ENCODE peak calls at places on chromosomes 4 and X, in nine cellular contexts. One of them, this sample, is unnamed.

GRCh38 chr4:164529486-164529885 is 224.4 kb upstream of the SMIM31 start:
- DNase-seq in amniotic epithelial cell: no peak
- DNase-seq in stimulated activated CD4-positive, alpha-beta T cell treated with anti-CD3 and anti-CD28 coated beads, Interleukin-1b, Interleukin-23, amount 100 ng/mL, for 24 hours: no peak
- DNase-seq in epithelial cell of esophagus: no peak
- DNase-seq in GM10248: no peak
- DNase-seq in MCF 10A: no peak
- DNase-seq in GDM1: no peak
- DNase-seq in SJSA1: no peak
- DNase-seq in NCI-H1436: no peak
- DNase-seq in this sample: no peak

GRCh38 chrX:53288173-53288572 is 6.8 kb upstream of the IQSEC2 start:
- DNase-seq in amniotic epithelial cell: no peak
- DNase-seq in stimulated activated CD4-positive, alpha-beta T cell treated with anti-CD3 and anti-CD28 coated beads, Interleukin-1b, Interleukin-23, amount 100 ng/mL, for 24 hours: no peak
- DNase-seq in epithelial cell of esophagus: no peak
- DNase-seq in GM10248: no peak
- DNase-seq in MCF 10A: no peak
- DNase-seq in GDM1: peak; percentile 15
- DNase-seq in SJSA1: no peak
- DNase-seq in NCI-H1436: peak; percentile 66
- DNase-seq in this sample: no peak

GRCh38 chr4:38980903-38981676 is 51.1 kb downstream of the TMEM156 start:
- DNase-seq in amniotic epithelial cell: peak; percentile 92
- DNase-seq in stimulated activated CD4-positive, alpha-beta T cell treated with anti-CD3 and anti-CD28 coated beads, Interleukin-1b, Interleukin-23, amount 100 ng/mL, for 24 hours: no peak
- DNase-seq in epithelial cell of esophagus: peak; percentile 30
- DNase-seq in GM10248: peak; percentile 18
- DNase-seq in MCF 10A: peak; percentile 70
- DNase-seq in GDM1: no peak
- DNase-seq in SJSA1: peak; percentile 38
- DNase-seq in NCI-H1436: no peak
- DNase-seq in this sample: no peak

GRCh38 chr4:80142396-80143304 is 54.7 kb upstream of the PRDM8 start:
- DNase-seq in amniotic epithelial cell: peak; percentile 79
- DNase-seq in stimulated activated CD4-positive, alpha-beta T cell treated with anti-CD3 and anti-CD28 coated beads, Interleukin-1b, Interleukin-23, amount 100 ng/mL, for 24 hours: no peak
- DNase-seq in epithelial cell of esophagus: peak; percentile 76
- DNase-seq in GM10248: no peak
- DNase-seq in MCF 10A: peak; percentile 39
- DNase-seq in GDM1: no peak
- DNase-seq in SJSA1: no peak
- DNase-seq in NCI-H1436: no peak
- DNase-seq in this sample: peak; percentile 49

GRCh38 chr4:128835498-128836222 is 26.2 kb downstream of the JADE1 start:
- DNase-seq in amniotic epithelial cell: no peak
- DNase-seq in stimulated activated CD4-positive, alpha-beta T cell treated with anti-CD3 and anti-CD28 coated beads, Interleukin-1b, Interleukin-23, amount 100 ng/mL, for 24 hours: no peak
- DNase-seq in epithelial cell of esophagus: no peak
- DNase-seq in GM10248: no peak
- DNase-seq in MCF 10A: no peak
- DNase-seq in GDM1: no peak
- DNase-seq in SJSA1: no peak
- DNase-seq in NCI-H1436: no peak
- DNase-seq in this sample: no peak

GRCh38 chrX:104712515-104712914 is 146.5 kb downstream of the IL1RAPL2 start:
- DNase-seq in amniotic epithelial cell: no peak
- DNase-seq in stimulated activated CD4-positive, alpha-beta T cell treated with anti-CD3 and anti-CD28 coated beads, Interleukin-1b, Interleukin-23, amount 100 ng/mL, for 24 hours: no peak
- DNase-seq in epithelial cell of esophagus: peak; percentile 14
- DNase-seq in GM10248: no peak
- DNase-seq in MCF 10A: peak; percentile 16
- DNase-seq in GDM1: no peak
- DNase-seq in SJSA1: no peak
- DNase-seq in NCI-H1436: no peak
- DNase-seq in this sample: no peak

GRCh38 chr4:37865450-37865849 is 25.4 kb upstream of the TBC1D1 start:
- DNase-seq in amniotic epithelial cell: no peak
- DNase-seq in stimulated activated CD4-positive, alpha-beta T cell treated with anti-CD3 and anti-CD28 coated beads, Interleukin-1b, Interleukin-23, amount 100 ng/mL, for 24 hours: no peak
- DNase-seq in epithelial cell of esophagus: no peak
- DNase-seq in GM10248: no peak
- DNase-seq in MCF 10A: no peak
- DNase-seq in GDM1: no peak
- DNase-seq in SJSA1: no peak
- DNase-seq in NCI-H1436: no peak
- DNase-seq in this sample: no peak

GRCh38 chrX:78800114-78800513 is 52.6 kb downstream of the LPAR4 start:
- DNase-seq in amniotic epithelial cell: no peak
- DNase-seq in stimulated activated CD4-positive, alpha-beta T cell treated with anti-CD3 and anti-CD28 coated beads, Interleukin-1b, Interleukin-23, amount 100 ng/mL, for 24 hours: no peak
- DNase-seq in epithelial cell of esophagus: no peak
- DNase-seq in GM10248: no peak
- DNase-seq in MCF 10A: no peak
- DNase-seq in GDM1: no peak
- DNase-seq in SJSA1: no peak
- DNase-seq in NCI-H1436: no peak
- DNase-seq in this sample: no peak

GRCh38 chr4:54230479-54231418 is 1.7 kb downstream of the PDGFRA start:
- DNase-seq in amniotic epithelial cell: no peak
- DNase-seq in stimulated activated CD4-positive, alpha-beta T cell treated with anti-CD3 and anti-CD28 coated beads, Interleukin-1b, Interleukin-23, amount 100 ng/mL, for 24 hours: no peak
- DNase-seq in epithelial cell of esophagus: peak; percentile 37
- DNase-seq in GM10248: no peak
- DNase-seq in MCF 10A: no peak
- DNase-seq in GDM1: no peak
- DNase-seq in SJSA1: peak; percentile 40
- DNase-seq in NCI-H1436: no peak
- DNase-seq in this sample: no peak

GRCh38 chr4:74665346-74665745 is 129.0 kb downstream of the BTC start:
- DNase-seq in amniotic epithelial cell: no peak
- DNase-seq in stimulated activated CD4-positive, alpha-beta T cell treated with anti-CD3 and anti-CD28 coated beads, Interleukin-1b, Interleukin-23, amount 100 ng/mL, for 24 hours: no peak
- DNase-seq in epithelial cell of esophagus: peak; percentile 76
- DNase-seq in GM10248: no peak
- DNase-seq in MCF 10A: peak; percentile 45
- DNase-seq in GDM1: no peak
- DNase-seq in SJSA1: no peak
- DNase-seq in NCI-H1436: no peak
- DNase-seq in this sample: no peak

GRCh38 chr4:81142744-81143143 is 72.3 kb downstream of the PRKG2 start:
- DNase-seq in amniotic epithelial cell: no peak
- DNase-seq in stimulated activated CD4-positive, alpha-beta T cell treated with anti-CD3 and anti-CD28 coated beads, Interleukin-1b, Interleukin-23, amount 100 ng/mL, for 24 hours: no peak
- DNase-seq in epithelial cell of esophagus: peak; percentile 57
- DNase-seq in GM10248: no peak
- DNase-seq in MCF 10A: peak; percentile 83
- DNase-seq in GDM1: no peak
- DNase-seq in SJSA1: no peak
- DNase-seq in NCI-H1436: no peak
- DNase-seq in this sample: no peak

GRCh38 chr4:65668201-65669007 is 1.9 kb downstream of the EPHA5 start:
- DNase-seq in amniotic epithelial cell: peak; percentile 24
- DNase-seq in stimulated activated CD4-positive, alpha-beta T cell treated with anti-CD3 and anti-CD28 coated beads, Interleukin-1b, Interleukin-23, amount 100 ng/mL, for 24 hours: no peak
- DNase-seq in epithelial cell of esophagus: peak; percentile 9
- DNase-seq in GM10248: peak; percentile 2
- DNase-seq in MCF 10A: no peak
- DNase-seq in GDM1: no peak
- DNase-seq in SJSA1: peak; percentile 25
- DNase-seq in NCI-H1436: no peak
- DNase-seq in this sample: no peak

GRCh38 chrX:16239211-16239610 is 71.9 kb downstream of the MAGEB17 start:
- DNase-seq in amniotic epithelial cell: peak; percentile 89
- DNase-seq in stimulated activated CD4-positive, alpha-beta T cell treated with anti-CD3 and anti-CD28 coated beads, Interleukin-1b, Interleukin-23, amount 100 ng/mL, for 24 hours: no peak
- DNase-seq in epithelial cell of esophagus: peak; percentile 88
- DNase-seq in GM10248: no peak
- DNase-seq in MCF 10A: peak; percentile 87
- DNase-seq in GDM1: no peak
- DNase-seq in SJSA1: peak; percentile 57
- DNase-seq in NCI-H1436: no peak
- DNase-seq in this sample: no peak

GRCh38 chr4:125313497-125313896 is 1.3 kb upstream of the FAT4 start:
- DNase-seq in amniotic epithelial cell: peak; percentile 82
- DNase-seq in stimulated activated CD4-positive, alpha-beta T cell treated with anti-CD3 and anti-CD28 coated beads, Interleukin-1b, Interleukin-23, amount 100 ng/mL, for 24 hours: no peak
- DNase-seq in epithelial cell of esophagus: peak; percentile 85
- DNase-seq in GM10248: peak; percentile 50
- DNase-seq in MCF 10A: peak; percentile 91
- DNase-seq in GDM1: peak; percentile 44
- DNase-seq in SJSA1: peak; percentile 52
- DNase-seq in NCI-H1436: peak; percentile 71
- DNase-seq in this sample: peak; percentile 52

GRCh38 chr4:184473515-184474260 is 662 bp downstream of the IRF2 start:
- DNase-seq in amniotic epithelial cell: peak; percentile 33
- DNase-seq in stimulated activated CD4-positive, alpha-beta T cell treated with anti-CD3 and anti-CD28 coated beads, Interleukin-1b, Interleukin-23, amount 100 ng/mL, for 24 hours: no peak
- DNase-seq in epithelial cell of esophagus: peak; percentile 42
- DNase-seq in GM10248: peak; percentile 48
- DNase-seq in MCF 10A: peak; percentile 44
- DNase-seq in GDM1: no peak
- DNase-seq in SJSA1: no peak
- DNase-seq in NCI-H1436: no peak
- DNase-seq in this sample: peak; percentile 8

GRCh38 chrX:68889244-68889643 is 60.4 kb downstream of the EFNB1 start:
- DNase-seq in amniotic epithelial cell: no peak
- DNase-seq in stimulated activated CD4-positive, alpha-beta T cell treated with anti-CD3 and anti-CD28 coated beads, Interleukin-1b, Interleukin-23, amount 100 ng/mL, for 24 hours: no peak
- DNase-seq in epithelial cell of esophagus: no peak
- DNase-seq in GM10248: no peak
- DNase-seq in MCF 10A: no peak
- DNase-seq in GDM1: peak; percentile 41
- DNase-seq in SJSA1: no peak
- DNase-seq in NCI-H1436: no peak
- DNase-seq in this sample: no peak

GRCh38 chr4:6019316-6020263 is 1.4 kb upstream of the C4orf50 start:
- DNase-seq in amniotic epithelial cell: peak; percentile 1
- DNase-seq in stimulated activated CD4-positive, alpha-beta T cell treated with anti-CD3 and anti-CD28 coated beads, Interleukin-1b, Interleukin-23, amount 100 ng/mL, for 24 hours: peak; percentile 4
- DNase-seq in epithelial cell of esophagus: peak; percentile 2
- DNase-seq in GM10248: peak; percentile 67
- DNase-seq in MCF 10A: peak; percentile 59
- DNase-seq in GDM1: no peak
- DNase-seq in SJSA1: no peak
- DNase-seq in NCI-H1436: peak; percentile 32
- DNase-seq in this sample: peak; percentile 12

GRCh38 chrX:106035064-106035463 is 3.5 kb downstream of the SERPINA7 start:
- DNase-seq in amniotic epithelial cell: no peak
- DNase-seq in stimulated activated CD4-positive, alpha-beta T cell treated with anti-CD3 and anti-CD28 coated beads, Interleukin-1b, Interleukin-23, amount 100 ng/mL, for 24 hours: no peak
- DNase-seq in epithelial cell of esophagus: peak; percentile 0
- DNase-seq in GM10248: no peak
- DNase-seq in MCF 10A: no peak
- DNase-seq in GDM1: no peak
- DNase-seq in SJSA1: no peak
- DNase-seq in NCI-H1436: no peak
- DNase-seq in this sample: no peak

GRCh38 chr4:108427946-108428345 is 192.4 kb upstream of the RPL34 start:
- DNase-seq in amniotic epithelial cell: peak; percentile 53
- DNase-seq in stimulated activated CD4-positive, alpha-beta T cell treated with anti-CD3 and anti-CD28 coated beads, Interleukin-1b, Interleukin-23, amount 100 ng/mL, for 24 hours: no peak
- DNase-seq in epithelial cell of esophagus: no peak
- DNase-seq in GM10248: no peak
- DNase-seq in MCF 10A: no peak
- DNase-seq in GDM1: no peak
- DNase-seq in SJSA1: no peak
- DNase-seq in NCI-H1436: no peak
- DNase-seq in this sample: no peak

GRCh38 chrX:54423161-54423888 is 16.9 kb upstream of the TSR2 start:
- DNase-seq in amniotic epithelial cell: peak; percentile 14
- DNase-seq in stimulated activated CD4-positive, alpha-beta T cell treated with anti-CD3 and anti-CD28 coated beads, Interleukin-1b, Interleukin-23, amount 100 ng/mL, for 24 hours: no peak
- DNase-seq in epithelial cell of esophagus: no peak
- DNase-seq in GM10248: peak; percentile 39
- DNase-seq in MCF 10A: no peak
- DNase-seq in GDM1: no peak
- DNase-seq in SJSA1: no peak
- DNase-seq in NCI-H1436: no peak
- DNase-seq in this sample: no peak

GRCh38 chr4:174928174-174928573 is 10.0 kb downstream of the ADAM29 start:
- DNase-seq in amniotic epithelial cell: no peak
- DNase-seq in stimulated activated CD4-positive, alpha-beta T cell treated with anti-CD3 and anti-CD28 coated beads, Interleukin-1b, Interleukin-23, amount 100 ng/mL, for 24 hours: no peak
- DNase-seq in epithelial cell of esophagus: no peak
- DNase-seq in GM10248: no peak
- DNase-seq in MCF 10A: no peak
- DNase-seq in GDM1: no peak
- DNase-seq in SJSA1: no peak
- DNase-seq in NCI-H1436: no peak
- DNase-seq in this sample: no peak

GRCh38 chr4:166896254-166896653 is 338.0 kb downstream of the SPOCK3 start:
- DNase-seq in amniotic epithelial cell: no peak
- DNase-seq in stimulated activated CD4-positive, alpha-beta T cell treated with anti-CD3 and anti-CD28 coated beads, Interleukin-1b, Interleukin-23, amount 100 ng/mL, for 24 hours: no peak
- DNase-seq in epithelial cell of esophagus: no peak
- DNase-seq in GM10248: no peak
- DNase-seq in MCF 10A: no peak
- DNase-seq in GDM1: no peak
- DNase-seq in SJSA1: no peak
- DNase-seq in NCI-H1436: peak; percentile 53
- DNase-seq in this sample: no peak

GRCh38 chr4:76147454-76148141 is 599 bp downstream of the NUP54 start:
- DNase-seq in amniotic epithelial cell: peak; percentile 85
- DNase-seq in stimulated activated CD4-positive, alpha-beta T cell treated with anti-CD3 and anti-CD28 coated beads, Interleukin-1b, Interleukin-23, amount 100 ng/mL, for 24 hours: peak; percentile 7
- DNase-seq in epithelial cell of esophagus: peak; percentile 84
- DNase-seq in GM10248: peak; percentile 65
- DNase-seq in MCF 10A: peak; percentile 87
- DNase-seq in GDM1: peak; percentile 73
- DNase-seq in SJSA1: peak; percentile 82
- DNase-seq in NCI-H1436: peak; percentile 15
- DNase-seq in this sample: peak; percentile 54

GRCh38 chrX:23841847-23842522 is 59.0 kb downstream of the SAT1 start:
- DNase-seq in amniotic epithelial cell: no peak
- DNase-seq in stimulated activated CD4-positive, alpha-beta T cell treated with anti-CD3 and anti-CD28 coated beads, Interleukin-1b, Interleukin-23, amount 100 ng/mL, for 24 hours: no peak
- DNase-seq in epithelial cell of esophagus: peak; percentile 14
- DNase-seq in GM10248: no peak
- DNase-seq in MCF 10A: no peak
- DNase-seq in GDM1: no peak
- DNase-seq in SJSA1: no peak
- DNase-seq in NCI-H1436: no peak
- DNase-seq in this sample: no peak

GRCh38 chr4:4308800-4309441 is 18.9 kb downstream of the ZBTB49 start:
- DNase-seq in amniotic epithelial cell: peak; percentile 40
- DNase-seq in stimulated activated CD4-positive, alpha-beta T cell treated with anti-CD3 and anti-CD28 coated beads, Interleukin-1b, Interleukin-23, amount 100 ng/mL, for 24 hours: no peak
- DNase-seq in epithelial cell of esophagus: peak; percentile 62
- DNase-seq in GM10248: no peak
- DNase-seq in MCF 10A: no peak
- DNase-seq in GDM1: no peak
- DNase-seq in SJSA1: peak; percentile 83
- DNase-seq in NCI-H1436: no peak
- DNase-seq in this sample: no peak

GRCh38 chr4:27635936-27636913 is 775.6 kb downstream of the STIM2 start:
- DNase-seq in amniotic epithelial cell: no peak
- DNase-seq in stimulated activated CD4-positive, alpha-beta T cell treated with anti-CD3 and anti-CD28 coated beads, Interleukin-1b, Interleukin-23, amount 100 ng/mL, for 24 hours: no peak
- DNase-seq in epithelial cell of esophagus: no peak
- DNase-seq in GM10248: peak; percentile 7
- DNase-seq in MCF 10A: no peak
- DNase-seq in GDM1: no peak
- DNase-seq in SJSA1: no peak
- DNase-seq in NCI-H1436: no peak
- DNase-seq in this sample: no peak

GRCh38 chr4:100721077-100721476 is 203.3 kb upstream of the EMCN start:
- DNase-seq in amniotic epithelial cell: no peak
- DNase-seq in stimulated activated CD4-positive, alpha-beta T cell treated with anti-CD3 and anti-CD28 coated beads, Interleukin-1b, Interleukin-23, amount 100 ng/mL, for 24 hours: no peak
- DNase-seq in epithelial cell of esophagus: no peak
- DNase-seq in GM10248: no peak
- DNase-seq in MCF 10A: no peak
- DNase-seq in GDM1: no peak
- DNase-seq in SJSA1: no peak
- DNase-seq in NCI-H1436: no peak
- DNase-seq in this sample: no peak

GRCh38 chr4:74230902-74231499 is 73.1 kb downstream of the MTHFD2L start:
- DNase-seq in amniotic epithelial cell: peak; percentile 52
- DNase-seq in stimulated activated CD4-positive, alpha-beta T cell treated with anti-CD3 and anti-CD28 coated beads, Interleukin-1b, Interleukin-23, amount 100 ng/mL, for 24 hours: no peak
- DNase-seq in epithelial cell of esophagus: peak; percentile 93
- DNase-seq in GM10248: no peak
- DNase-seq in MCF 10A: peak; percentile 91
- DNase-seq in GDM1: peak; percentile 65
- DNase-seq in SJSA1: peak; percentile 57
- DNase-seq in NCI-H1436: no peak
- DNase-seq in this sample: no peak

GRCh38 chrX:149259241-149259640 is 245.9 kb downstream of the IDS start:
- DNase-seq in amniotic epithelial cell: no peak
- DNase-seq in stimulated activated CD4-positive, alpha-beta T cell treated with anti-CD3 and anti-CD28 coated beads, Interleukin-1b, Interleukin-23, amount 100 ng/mL, for 24 hours: no peak
- DNase-seq in epithelial cell of esophagus: peak; percentile 53
- DNase-seq in GM10248: no peak
- DNase-seq in MCF 10A: peak; percentile 35
- DNase-seq in GDM1: no peak
- DNase-seq in SJSA1: no peak
- DNase-seq in NCI-H1436: no peak
- DNase-seq in this sample: no peak

GRCh38 chr4:77433102-77433733 is 172.4 kb upstream of the CXCL13 start:
- DNase-seq in amniotic epithelial cell: peak; percentile 45
- DNase-seq in stimulated activated CD4-positive, alpha-beta T cell treated with anti-CD3 and anti-CD28 coated beads, Interleukin-1b, Interleukin-23, amount 100 ng/mL, for 24 hours: no peak
- DNase-seq in epithelial cell of esophagus: peak; percentile 61
- DNase-seq in GM10248: peak; percentile 42
- DNase-seq in MCF 10A: peak; percentile 72
- DNase-seq in GDM1: peak; percentile 31
- DNase-seq in SJSA1: no peak
- DNase-seq in NCI-H1436: peak; percentile 50
- DNase-seq in this sample: no peak

GRCh38 chrX:153455571-153455970 is 9.7 kb upstream of the TREX2 start:
- DNase-seq in amniotic epithelial cell: no peak
- DNase-seq in stimulated activated CD4-positive, alpha-beta T cell treated with anti-CD3 and anti-CD28 coated beads, Interleukin-1b, Interleukin-23, amount 100 ng/mL, for 24 hours: no peak
- DNase-seq in epithelial cell of esophagus: no peak
- DNase-seq in GM10248: no peak
- DNase-seq in MCF 10A: no peak
- DNase-seq in GDM1: no peak
- DNase-seq in SJSA1: no peak
- DNase-seq in NCI-H1436: no peak
- DNase-seq in this sample: no peak

This sample was measured in CMK.